ENCODE peak calls at places on chromosomes 2 and 18, in ten cellular contexts. S is GM06990, P is IMR-90, J is DND-41, T is mucosa of descending colon, O is GM12865, N is GM13977, M is OCI-LY7, U is K562, F is mammary epithelial cell. W is an unnamed sample.
A peak's percentile ranks its signal among the peaks of the same experiment; 100 is the strongest.

GRCh38 chr2:43005211-43005974 is 213.0 kb upstream of the HAAO start:
- DNase-seq in P (no peak), N (no peak), M (no peak), O (no peak), U (no peak), F (no peak), T (peak; percentile 85), S (no peak), J (no peak), W (no peak)

GRCh38 chr2:29000481-29000880 is 19.4 kb downstream of the TOGARAM2 start:
- DNase-seq in U (no peak), F (no peak), T (peak; percentile 46), S (peak; percentile 58), O (peak; percentile 71), J (peak; percentile 42), N (peak; percentile 84), M (peak; percentile 35), P (peak; percentile 18), W (peak; percentile 84)

GRCh38 chr18:61159246-61159645 is 174.0 kb upstream of the CDH20 start:
- DNase-seq in O (no peak), T (no peak), N (no peak), S (no peak), U (no peak), J (no peak), P (no peak), F (no peak), M (no peak), W (no peak)

GRCh38 chr2:25315316-25315680 is 26.4 kb downstream of the DNMT3A start:
- DNase-seq in T (no peak), S (no peak), N (no peak), M (no peak), U (no peak), F (no peak), J (no peak), P (no peak), O (no peak), W (no peak)

GRCh38 chr18:34772887-34773286 is 62.8 kb downstream of the DTNA start:
- DNase-seq in U (no peak), F (no peak), S (no peak), T (no peak), O (no peak), J (no peak), N (no peak), P (peak; percentile 79), M (no peak), W (no peak)

GRCh38 chr2:127650785-127651380 is 4.9 kb downstream of the GPR17 start:
- DNase-seq in M (no peak), F (no peak), S (no peak), J (no peak), O (no peak), T (no peak), P (no peak), U (no peak), N (no peak), W (no peak)

GRCh38 chr2:65431417-65432226 is 777 bp downstream of the SPRED2 start:
- DNase-seq in J (peak; percentile 73), S (peak; percentile 83), N (peak; percentile 76), P (peak; percentile 33), M (peak; percentile 91), U (peak; percentile 41), O (peak; percentile 65), F (peak; percentile 30), T (peak; percentile 59), W (peak; percentile 66)

GRCh38 chr2:226720948-226721347 is 78.7 kb downstream of the IRS1 start:
- DNase-seq in T (no peak), N (no peak), S (no peak), M (no peak), F (no peak), J (no peak), U (no peak), P (no peak), O (no peak), W (no peak)

GRCh38 chr2:213279961-213280360 is 4.3 kb upstream of the SPAG16 start:
- DNase-seq in N (no peak), O (no peak), S (no peak), M (no peak), F (no peak), P (no peak), T (no peak), U (no peak), J (no peak), W (no peak)

GRCh38 chr2:210895132-210895531 is 338.7 kb downstream of the CPS1 start:
- DNase-seq in O (no peak), M (no peak), T (no peak), F (no peak), P (no peak), N (no peak), S (no peak), U (no peak), J (no peak), W (no peak)

GRCh38 chr2:44479127-44479887 is 117.6 kb downstream of the CAMKMT start:
- DNase-seq in S (peak; percentile 47), T (peak; percentile 68), U (peak; percentile 67), F (peak; percentile 69), N (peak; percentile 75), O (peak; percentile 87), M (peak; percentile 83), J (peak; percentile 68), P (peak; percentile 87), W (peak; percentile 79)

GRCh38 chr2:46352621-46353020 is 55.4 kb downstream of the EPAS1 start:
- DNase-seq in F (no peak), O (no peak), T (no peak), S (no peak), J (no peak), M (no peak), P (no peak), N (no peak), U (no peak), W (no peak)

GRCh38 chr2:69567157-69567908 is 76.2 kb downstream of the AAK1 start:
- DNase-seq in U (no peak), T (no peak), F (peak; percentile 60), S (no peak), P (peak; percentile 66), O (no peak), N (no peak), J (no peak), M (no peak), W (no peak)

GRCh38 chr2:126963390-126963789 is 64.7 kb downstream of the TEX51 start:
- DNase-seq in T (no peak), M (no peak), U (no peak), F (no peak), J (peak; percentile 14), P (no peak), S (no peak), O (no peak), N (no peak), W (no peak)

GRCh38 chr2:28403388-28403956 is 10.8 kb downstream of the FOSL2 start:
- DNase-seq in U (no peak), S (no peak), T (no peak), F (no peak), N (no peak), O (no peak), J (peak; percentile 67), P (no peak), M (no peak), W (no peak)

GRCh38 chr2:20184067-20184938 is 40.6 kb downstream of the SDC1 start:
- DNase-seq in P (peak; percentile 77), J (no peak), F (peak; percentile 66), N (no peak), T (no peak), M (no peak), O (no peak), U (no peak), S (no peak), W (no peak)

GRCh38 chr2:16126141-16126968 is 186.0 kb downstream of the MYCN start:
- DNase-seq in T (no peak), P (no peak), J (no peak), N (no peak), M (no peak), F (peak; percentile 61), O (no peak), S (no peak), U (no peak), W (no peak)

GRCh38 chr2:223596208-223596607 is 6.0 kb downstream of the SCG2 start:
- DNase-seq in S (no peak), P (no peak), M (no peak), O (no peak), N (no peak), T (no peak), J (no peak), F (no peak), U (no peak), W (no peak)
- TF ChIP-seq CTCF in S (no peak), P (no peak), M (no peak), O (no peak), N (no peak), T (no peak), J (no peak), F (no peak), U (no peak), W (no peak)

DNA sequence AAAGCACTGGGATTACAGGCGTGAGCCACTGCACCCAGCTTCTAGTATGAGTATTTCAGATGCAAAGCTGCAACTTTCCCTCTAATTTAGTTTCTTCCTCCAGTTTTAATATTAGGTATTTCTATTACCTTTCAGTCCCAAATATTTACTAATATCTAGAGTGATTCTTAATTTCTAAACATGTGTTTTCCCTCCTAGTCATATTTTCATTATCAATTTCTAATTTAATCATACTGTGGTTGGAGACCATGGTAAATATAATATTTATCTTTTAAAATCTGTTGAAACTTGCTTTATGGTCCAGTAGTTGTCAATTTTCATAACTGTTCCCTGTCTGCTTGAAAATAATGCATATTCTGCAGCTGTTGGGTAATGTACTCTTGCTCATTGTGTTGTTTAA is 245.9 kb upstream of the REV1 start:
- DNase-seq in T (no peak), M (no peak), F (no peak), O (no peak), S (peak; percentile 31), J (no peak), U (no peak), P (no peak), N (no peak), W (no peak)
- TF ChIP-seq CTCF in T (no peak), M (no peak), F (no peak), O (no peak), S (no peak), J (no peak), U (no peak), P (no peak), N (no peak), W (no peak)

GRCh38 chr18:292271-292670 is 24.4 kb upstream of the THOC1 start:
- DNase-seq in U (no peak), F (no peak), S (no peak), P (no peak), N (no peak), O (no peak), J (no peak), M (no peak), T (no peak), W (no peak)
- TF ChIP-seq CTCF in U (peak; percentile 42), F (no peak), S (peak; percentile 14), P (peak; percentile 23), N (no peak), O (no peak), J (peak; percentile 11), M (peak; percentile 45), T (no peak), W (no peak)

DNA sequence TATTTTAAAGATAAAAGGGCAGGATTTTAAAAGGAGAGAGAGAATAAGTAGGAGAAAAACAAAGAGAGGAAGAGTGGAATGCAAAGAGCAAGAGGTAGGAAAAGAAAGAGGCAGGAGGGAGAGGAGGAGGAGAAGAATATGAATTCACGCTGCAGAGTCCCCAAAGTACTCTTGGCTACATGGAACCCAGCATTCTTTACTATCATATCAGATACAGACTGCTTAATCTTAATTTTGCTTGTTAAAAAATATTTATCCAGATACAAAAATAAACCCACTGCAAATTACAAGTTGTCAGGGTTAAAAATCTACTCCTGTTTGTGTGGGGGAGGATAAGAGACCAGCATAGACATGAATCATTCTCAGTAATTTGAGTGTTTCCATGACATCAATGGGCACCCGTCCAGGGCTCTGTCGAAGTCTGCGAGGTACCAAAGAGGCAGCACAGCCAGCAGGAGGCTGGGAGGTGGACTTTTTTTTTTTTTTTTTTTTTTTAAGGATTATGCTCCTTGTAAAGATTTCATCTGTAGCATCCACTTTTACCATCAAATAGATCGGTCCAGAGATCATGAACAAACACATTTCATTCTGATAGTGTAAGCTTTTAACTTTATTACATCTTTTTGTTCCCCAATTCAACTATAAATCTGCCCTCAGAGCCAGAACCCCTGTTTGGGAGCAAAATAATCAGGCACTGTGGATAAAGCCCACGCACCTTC is 182.2 kb downstream of the TCF4 start:
- DNase-seq in O (no peak), M (no peak), U (peak; percentile 11), N (no peak), T (peak; percentile 55), J (no peak), S (no peak), F (peak; percentile 84), P (peak; percentile 95), W (no peak)
- TF ChIP-seq CTCF in O (no peak), M (no peak), U (no peak), N (no peak), T (no peak), J (no peak), S (no peak), F (peak; percentile 1), P (no peak), W (no peak)

W was measured in GM10248.